ENCODE peak calls at places on chromosome 15, in five cellular contexts. W is NCI-H1105, B is KBM-7, Y is hypothalamus, D is body of pancreas. U is an unnamed sample.

GRCh38 chr15:68560501-68561113 is 18.2 kb upstream of the CORO2B start:
- DNase-seq in W (no peak), B (no peak), Y (no peak), D (no peak), U (no peak)

GRCh38 chr15:87702270-87702669 is 554.3 kb downstream of the NTRK3 start:
- DNase-seq in W (no peak), B (no peak), Y (no peak), D (no peak), U (peak)

GRCh38 chr15:44861917-44862316 is 94.6 kb upstream of the TERB2 start:
- DNase-seq in W (no peak), B (no peak), Y (no peak), D (no peak), U (no peak)

GRCh38 chr15:77870195-77871065 is 207.1 kb downstream of the TBC1D2B start:
- DNase-seq in W (peak), B (peak), Y (no peak), D (peak), U (peak)

GRCh38 chr15:73273181-73274002 is 95.4 kb downstream of the HCN4 start:
- DNase-seq in W (peak), B (peak), Y (peak), D (peak), U (peak)

GRCh38 chr15:77419050-77419835 is 661 bp downstream of the PEAK1 start:
- DNase-seq in W (no peak), B (peak), Y (no peak), D (peak), U (peak)

GRCh38 chr15:99321477-99321876 is 70.2 kb downstream of the LRRC28 start:
- DNase-seq in W (no peak), B (no peak), Y (no peak), D (no peak), U (no peak)

GRCh38 chr15:49847436-49847835 is 226.6 kb downstream of the DTWD1 start:
- DNase-seq in W (no peak), B (no peak), Y (no peak), D (no peak), U (no peak)

GRCh38 chr15:56824174-56824573 is 90.9 kb upstream of the ZNF280D start:
- DNase-seq in W (no peak), B (no peak), Y (no peak), D (no peak), U (no peak)

GRCh38 chr15:70111203-70112017 is 13.7 kb upstream of the TLE3 start:
- DNase-seq in W (peak), B (peak), Y (peak), D (peak), U (peak)

GRCh38 chr15:52289629-52290081 is 5.9 kb downstream of the MYO5C start:
- DNase-seq in W (no peak), B (peak), Y (no peak), D (no peak), U (no peak)

GRCh38 chr15:24696855-24697254 is 21.3 kb downstream of the NPAP1 start:
- DNase-seq in W (no peak), B (no peak), Y (no peak), D (no peak), U (no peak)

GRCh38 chr15:59524331-59524731 is 86.3 kb downstream of the FAM81A start:
- DNase-seq in W (no peak), B (no peak), Y (no peak), D (no peak), U (no peak)

GRCh38 chr15:43390723-43391122 is 19.8 kb downstream of the TUBGCP4 start:
- DNase-seq in W (no peak), B (no peak), Y (no peak), D (no peak), U (no peak)

U was measured in OCI-M1.